ENCODE peak calls at places on chromosomes 3 and 15, in four cellular contexts. G is K562, P is SK-N-SH, A is IMR-90. B is an unnamed sample.

GRCh38 chr15:51864408-51865056 is 35.1 kb downstream of the TMOD3 start:
- DNase-seq in G (no peak), P (no peak), A (peak; percentile 47), B (no peak)

GRCh38 chr3:10917176-10917575 is 75.4 kb upstream of the SLC6A1 start:
- DNase-seq in G (no peak), P (no peak), A (no peak), B (no peak)

GRCh38 chr3:39903253-39903652 is 93.8 kb downstream of the MYRIP start:
- DNase-seq in G (no peak), P (no peak), A (no peak), B (no peak)

GRCh38 chr3:98561727-98562521 is 30.1 kb downstream of the GPR15 start:
- DNase-seq in G (no peak), P (no peak), A (peak; percentile 12), B (no peak)

GRCh38 chr3:154642066-154642619 is 212.2 kb upstream of the GPR149 start:
- DNase-seq in G (no peak), P (no peak), A (no peak), B (no peak)

GRCh38 chr15:71610991-71611720 is 199.2 kb upstream of the NR2E3 start:
- DNase-seq in G (no peak), P (no peak), A (no peak), B (no peak)

GRCh38 chr15:69410290-69410874 is 3.8 kb upstream of the KIF23 start:
- DNase-seq in G (no peak), P (peak; percentile 61), A (peak; percentile 31), B (no peak)

GRCh38 chr15:98650871-98651481 is 2.6 kb downstream of the IGF1R start:
- DNase-seq in G (no peak), P (no peak), A (peak; percentile 49), B (no peak)

GRCh38 chr3:64488938-64489337 is 198.9 kb downstream of the ADAMTS9 start:
- DNase-seq in G (no peak), P (no peak), A (no peak), B (no peak)
- H2AFZ ChIP-seq in G (no peak overlapping the region), P (no peak overlapping the region), A (peak overlapping the region; percentile 26), B (no peak overlapping the region)

GRCh38 chr15:57865294-57865693 is 158.8 kb downstream of the POLR2M start:
- DNase-seq in G (peak; percentile 44), P (peak; percentile 6), A (no peak), B (no peak)
- TF ChIP-seq CTCF in G (peak; percentile 62), P (peak; percentile 58), A (peak; percentile 17), B (peak; percentile 53)

GRCh38 chr3:1945698-1946097 is 153.0 kb upstream of the CNTN4 start:
- DNase-seq in G (no peak), P (no peak), A (no peak), B (no peak)
- H2AFZ ChIP-seq in G (no peak overlapping the region), P (no peak overlapping the region), A (no peak overlapping the region), B (no peak overlapping the region)

GRCh38 chr3:172276103-172276502 is 172.2 kb downstream of the GHSR start:
- DNase-seq in G (no peak), P (no peak), A (no peak), B (peak; percentile 40)
- TF ChIP-seq CTCF in G (no peak), P (no peak), A (no peak), B (peak; percentile 47)

GRCh38 chr3:34777361-34777760 is 862.0 kb upstream of the ARPP21 start:
- DNase-seq in G (no peak), P (no peak), A (no peak), B (no peak)
- H2AFZ ChIP-seq in G (no peak overlapping the region), P (no peak overlapping the region), A (no peak overlapping the region), B (no peak overlapping the region)

DNA sequence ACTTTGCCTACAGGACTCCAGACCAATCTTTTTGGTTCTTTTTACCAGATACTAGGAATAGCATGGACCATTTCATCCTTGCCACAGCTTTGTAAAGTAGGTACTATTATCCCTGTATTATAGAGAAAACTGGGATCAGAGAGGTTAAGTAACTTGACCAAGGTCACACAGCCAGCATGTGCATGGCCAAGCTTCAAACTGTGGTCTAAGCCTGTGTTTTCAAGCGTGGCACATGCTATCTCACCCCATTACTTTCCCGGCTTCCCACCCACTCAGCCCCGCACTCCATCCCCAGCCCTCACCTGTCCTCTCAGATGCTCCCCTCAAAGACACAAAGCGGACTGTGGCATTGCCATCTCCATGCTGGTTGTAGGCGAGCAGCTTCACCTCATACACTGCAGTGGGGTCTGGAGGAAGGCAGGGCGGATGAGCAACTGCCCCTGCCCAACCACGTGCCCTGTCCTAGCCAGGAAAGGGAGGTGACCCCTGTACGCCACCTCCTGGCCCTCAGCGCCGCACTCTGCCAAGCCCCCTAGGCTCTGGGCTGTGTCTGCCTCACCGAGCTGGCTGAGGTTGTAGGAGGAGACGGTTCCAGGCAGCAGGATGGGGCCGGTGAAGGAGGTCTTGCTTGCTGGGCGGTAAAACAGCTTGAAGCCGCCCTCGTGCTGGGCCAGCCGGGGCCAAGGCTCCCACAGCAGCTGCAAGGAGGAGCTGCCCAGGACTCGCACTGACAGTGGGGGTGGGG is 25.7 kb downstream of the RNU5B-1 start:
- DNase-seq in G (no peak), P (peak; percentile 19), A (no peak), B (no peak)
- TF ChIP-seq CTCF in G (no peak), P (no peak), A (no peak), B (no peak)

GRCh38 chr15:39444729-39445470 is 136.0 kb upstream of the THBS1 start:
- DNase-seq in G (no peak), P (no peak), A (no peak), B (no peak)

GRCh38 chr15:39451121-39451698 is 129.7 kb upstream of the THBS1 start:
- DNase-seq in G (no peak), P (no peak), A (peak; percentile 46), B (no peak)

GRCh38 chr15:39448409-39448808 is 132.5 kb upstream of the THBS1 start:
- DNase-seq in G (no peak), P (no peak), A (no peak), B (no peak)

GRCh38 chr15:39447431-39447830 is 133.4 kb upstream of the THBS1 start:
- DNase-seq in G (no peak), P (no peak), A (no peak), B (no peak)

GRCh38 chr15:39447881-39448280 is 133.0 kb upstream of the THBS1 start:
- DNase-seq in G (no peak), P (no peak), A (no peak), B (no peak)
- H2AFZ ChIP-seq in G (peak overlapping the region; percentile 44), P (no peak overlapping the region), A (no peak overlapping the region), B (no peak overlapping the region)

GRCh38 chr15:78315686-78316085 is 16.3 kb upstream of the SKIC8 start:
- DNase-seq in G (peak; percentile 41), P (peak; percentile 62), A (no peak), B (no peak)
- TF ChIP-seq CTCF in G (peak; percentile 68), P (peak; percentile 38), A (peak; percentile 8), B (no peak)

GRCh38 chr3:194315965-194316361 is 35.2 kb downstream of the CPN2 start:
- DNase-seq in G (no peak), P (no peak), A (no peak), B (no peak)
- H2AFZ ChIP-seq in G (peak overlapping the region; percentile 95), P (no peak overlapping the region), A (peak overlapping the region; percentile 90), B (peak overlapping the region; percentile 86)